ENCODE peak calls at places on chromosomes 2 and 18, in eight cellular contexts. O is cardiac muscle cell, A is IMR-90, W is left lung, H is right atrium auricular region, M is A549, F is tibial artery, C is heart right ventricle. N is an unnamed sample.

GRCh38 chr2:8514748-8515389 is 167.0 kb upstream of the ID2 start:
- DNase-seq in W (no peak), H (no peak), A (no peak), O (no peak), C (no peak), F (no peak), M (no peak), N (no peak)

GRCh38 chr2:114022360-114023085 is 132.6 kb downstream of the ACTR3 start:
- DNase-seq in W (no peak), H (no peak), O (peak), M (no peak), A (peak), F (no peak), C (no peak), N (peak)

GRCh38 chr2:61420986-61421546 is 49.8 kb downstream of the USP34 start:
- DNase-seq in H (no peak), W (no peak), O (no peak), A (no peak), C (no peak), M (no peak), F (no peak), N (no peak)

GRCh38 chr2:67515021-67515420 is 117.9 kb downstream of the ETAA1 start:
- DNase-seq in A (no peak), F (no peak), C (no peak), W (no peak), O (no peak), M (no peak), H (no peak), N (no peak)

GRCh38 chr18:77905449-77906055 is 655.9 kb downstream of the GALR1 start:
- DNase-seq in M (no peak), W (peak), F (no peak), A (no peak), C (no peak), O (no peak), H (no peak), N (no peak)

GRCh38 chr2:20596973-20597867 is 53.7 kb downstream of the HS1BP3 start:
- DNase-seq in H (peak), O (peak), A (no peak), C (peak), W (peak), M (no peak), F (peak), N (no peak)

GRCh38 chr2:188787661-188788044 is 186.5 kb upstream of the COL3A1 start:
- DNase-seq in H (no peak), O (peak), M (no peak), C (no peak), F (no peak), W (no peak), A (no peak), N (peak)

GRCh38 chr2:96164459-96165184 is 19.4 kb upstream of the DUSP2 start:
- DNase-seq in A (no peak), C (no peak), H (no peak), O (no peak), W (no peak), M (no peak), F (no peak), N (no peak)

GRCh38 chr18:7383336-7383980 is 152.6 kb downstream of the LRRC30 start:
- DNase-seq in F (no peak), M (no peak), C (no peak), W (no peak), O (no peak), H (no peak), A (no peak), N (no peak)

GRCh38 chr18:13570856-13571495 is 155.4 kb downstream of the FAM210A start:
- DNase-seq in M (no peak), F (no peak), O (no peak), C (no peak), W (no peak), H (no peak), A (peak), N (no peak)

GRCh38 chr18:22667616-22668422 is 250.1 kb upstream of the CTAGE1 start:
- DNase-seq in F (no peak), C (no peak), O (peak), A (peak), M (peak), H (no peak), W (no peak), N (peak)

GRCh38 chr2:215369191-215369760 is 57.4 kb downstream of the ATIC start:
- DNase-seq in F (no peak), M (no peak), C (no peak), W (no peak), H (no peak), O (peak), A (peak), N (no peak)

GRCh38 chr2:44362207-44363015 is 664 bp downstream of the CAMKMT start:
- DNase-seq in O (peak), C (peak), M (peak), W (peak), F (peak), H (peak), A (peak), N (peak)

GRCh38 chr2:158047156-158047611 is 54.5 kb upstream of the UPP2 start:
- DNase-seq in H (no peak), F (no peak), W (no peak), A (no peak), M (no peak), C (no peak), O (no peak), N (no peak)

GRCh38 chr18:29586210-29586609 is 1409.3 kb upstream of the CDH2 start:
- DNase-seq in H (no peak), O (no peak), W (no peak), M (no peak), C (no peak), A (no peak), F (no peak), N (no peak)

GRCh38 chr18:11387880-11388279 is 221.5 kb upstream of the SLC35G4 start:
- DNase-seq in M (peak), F (peak), W (no peak), O (peak), A (peak), H (no peak), C (peak), N (peak)

DNA sequence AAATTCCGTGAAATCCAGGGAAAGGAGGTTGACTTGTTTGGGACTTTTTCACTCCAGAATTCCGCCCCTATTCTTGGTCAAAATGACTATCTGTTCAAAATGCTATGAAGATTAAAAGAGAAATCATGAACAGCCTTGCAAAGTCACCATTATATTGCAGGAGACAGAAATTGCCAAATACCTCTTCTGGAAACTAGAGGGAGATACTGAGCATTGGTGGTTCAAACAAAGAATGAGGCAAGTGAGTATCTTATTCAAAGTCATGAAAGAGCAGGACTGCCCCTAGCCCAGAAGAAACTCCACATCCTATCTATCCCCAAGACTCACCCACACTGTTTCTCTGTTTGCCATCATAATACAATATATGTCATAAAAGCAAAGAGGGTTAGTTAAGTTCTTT is 862.3 kb upstream of the POU3F3 start:
- DNase-seq in A (no peak), M (no peak), C (no peak), F (no peak), H (no peak), O (no peak), W (no peak), N (no peak)
- TF ChIP-seq CTCF in A (no peak), M (peak), C (no peak), F (no peak), H (no peak), O (no peak), W (no peak), N (no peak)

DNA sequence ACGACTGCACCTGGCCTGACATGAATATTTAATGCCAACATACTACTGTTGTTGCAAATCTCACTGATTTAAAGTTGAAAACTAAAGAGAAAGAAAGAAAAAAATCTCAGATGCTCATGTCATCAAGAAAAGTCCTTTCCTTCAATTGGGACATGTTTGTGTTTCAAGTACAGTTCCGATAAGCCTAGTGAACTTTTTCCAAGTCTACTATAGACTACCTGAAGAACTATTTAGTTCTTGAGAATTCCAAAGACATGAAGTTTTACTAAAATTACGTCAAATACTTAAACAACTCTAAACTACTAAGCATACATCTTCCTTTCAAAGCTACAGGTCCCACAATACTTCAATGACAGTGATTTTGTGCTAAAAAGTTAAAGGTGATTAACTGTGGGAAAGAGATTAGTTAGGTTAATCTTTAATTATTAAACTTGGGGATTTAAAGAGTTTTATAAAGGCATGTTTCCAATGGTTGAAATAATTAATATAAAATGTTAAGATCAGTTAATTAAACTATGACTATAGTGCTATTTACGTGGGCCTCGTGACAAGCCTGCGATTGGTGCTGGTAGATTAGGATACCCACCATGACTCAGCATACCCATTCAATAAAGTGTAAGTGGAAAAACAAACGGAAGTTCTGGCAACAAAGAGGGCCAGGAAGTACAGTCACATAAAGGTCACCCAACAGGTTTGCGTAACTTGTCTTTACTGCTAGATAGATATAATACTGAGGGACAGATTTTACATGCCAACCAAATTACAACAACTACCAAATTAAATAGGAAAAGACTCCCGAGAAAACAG is 55.5 kb downstream of the SEPTIN10 start:
- DNase-seq in F (no peak), H (no peak), M (peak), A (peak), O (peak), C (no peak), W (no peak), N (peak)
- H3K27ac ChIP-seq in F (no peak), H (no peak), M (peak), A (no peak), O (no peak), C (peak), W (no peak), N (peak)

GRCh38 chr18:24010673-24011072 is 3.9 kb upstream of the TTC39C start:
- DNase-seq in M (no peak), W (no peak), H (no peak), A (no peak), F (no peak), O (no peak), C (no peak), N (no peak)

GRCh38 chr18:24006731-24007308 is 7.7 kb upstream of the TTC39C start:
- DNase-seq in A (peak), M (no peak), O (no peak), F (no peak), C (no peak), H (no peak), W (no peak), N (no peak)

GRCh38 chr18:24009651-24010333 is 4.8 kb upstream of the TTC39C start:
- DNase-seq in F (no peak), M (no peak), C (no peak), W (no peak), A (no peak), H (no peak), O (no peak), N (no peak)

GRCh38 chr18:24011095-24011917 is 3.2 kb upstream of the TTC39C start:
- DNase-seq in M (no peak), O (no peak), F (no peak), C (no peak), H (no peak), W (no peak), A (no peak), N (no peak)

DNA sequence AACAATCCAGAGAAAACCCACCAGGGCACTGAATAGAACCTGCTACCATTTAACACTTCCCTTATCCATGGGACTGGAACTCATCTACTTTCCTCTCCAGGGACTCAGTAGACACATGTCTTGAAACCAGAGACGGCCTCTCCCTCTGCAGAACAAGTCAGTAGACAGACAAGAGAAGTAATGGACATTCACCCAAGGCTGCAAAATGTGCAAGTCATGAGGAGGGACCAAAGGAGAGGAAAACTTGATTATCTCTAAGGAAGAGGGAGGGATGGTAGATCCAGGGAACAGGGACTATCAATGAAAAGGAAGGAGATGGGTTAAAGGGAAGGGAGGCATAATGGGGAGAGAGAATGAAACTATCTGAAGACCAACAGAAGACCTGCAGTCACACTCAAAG is 5.3 kb upstream of the TTC39C start:
- DNase-seq in W (no peak), C (no peak), F (no peak), M (no peak), O (no peak), H (no peak), A (no peak), N (no peak)
- H3K4me3 ChIP-seq in W (no peak), C (no peak), F (no peak), M (no peak), O (no peak), H (no peak), A (no peak), N (no peak)

GRCh38 chr2:30514861-30515435 is 67.9 kb downstream of the LCLAT1 start:
- DNase-seq in C (no peak), F (no peak), H (no peak), O (no peak), W (no peak), A (no peak), M (no peak), N (no peak)

GRCh38 chr2:30514134-30514860 is 67.3 kb downstream of the LCLAT1 start:
- DNase-seq in O (peak), M (no peak), H (no peak), C (peak), W (no peak), F (no peak), A (peak), N (peak)

GRCh38 chr2:30516166-30516565 is 69.1 kb downstream of the LCLAT1 start:
- DNase-seq in F (no peak), M (no peak), A (no peak), C (no peak), H (no peak), O (no peak), W (peak), N (no peak)

GRCh38 chr2:30522421-30522820 is 75.4 kb downstream of the LCLAT1 start:
- DNase-seq in C (no peak), A (no peak), W (no peak), H (no peak), F (no peak), M (no peak), O (no peak), N (no peak)

DNA sequence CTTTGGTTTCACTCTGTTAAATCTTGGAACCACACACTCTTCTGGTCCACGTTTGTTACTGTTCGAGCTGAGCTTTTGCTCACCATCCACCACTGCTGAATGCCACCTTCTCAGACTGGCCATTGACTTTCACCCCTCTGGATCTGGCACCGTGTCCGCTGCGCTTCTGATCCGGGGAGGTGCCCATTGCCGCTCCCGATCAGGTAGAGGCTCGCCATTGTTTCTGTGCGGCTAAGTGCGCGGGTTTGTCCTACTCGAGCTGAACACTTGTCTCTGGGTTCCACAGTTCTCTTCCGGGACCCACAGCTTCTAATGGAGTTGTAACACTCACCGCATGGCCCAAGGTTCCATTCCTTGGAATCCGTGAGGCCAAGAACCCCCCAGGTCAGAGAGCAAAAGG is 72.8 kb downstream of the LCLAT1 start:
- DNase-seq in C (no peak), H (no peak), F (no peak), M (no peak), A (no peak), W (peak), O (no peak), N (no peak)
- TF ChIP-seq CTCF in C (no peak), H (no peak), F (no peak), M (no peak), A (no peak), W (no peak), O (no peak), N (no peak)

DNA sequence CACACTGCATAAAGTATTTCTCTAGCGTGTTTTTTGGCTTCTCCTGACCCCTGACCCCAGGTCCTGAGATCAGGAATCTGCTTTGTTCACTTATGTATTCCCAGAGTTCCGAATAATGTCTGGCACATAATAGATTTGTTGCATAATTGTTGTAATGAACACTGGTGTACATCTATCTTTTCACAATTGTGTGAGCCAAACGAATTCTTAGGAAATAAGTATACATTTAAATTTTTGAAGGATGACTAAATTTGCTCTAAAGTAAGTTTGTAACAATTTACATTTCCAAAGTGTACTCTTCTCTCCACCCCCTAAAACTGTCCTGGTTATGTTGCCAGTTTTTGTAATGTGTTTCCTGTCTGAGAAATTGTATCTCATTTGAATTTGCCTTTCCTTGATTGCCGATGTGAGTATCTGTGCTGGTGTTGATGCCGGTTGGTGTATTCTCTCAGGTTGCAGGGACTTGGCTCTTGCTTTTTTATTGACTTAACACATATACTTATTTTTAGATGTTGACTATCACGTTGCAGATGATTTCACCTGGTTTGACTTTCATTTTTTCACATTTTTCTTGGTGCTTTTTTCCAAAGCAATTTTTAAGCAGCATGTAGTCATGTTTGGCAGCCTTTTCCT is 16.1 kb upstream of the FARP2 start:
- DNase-seq in W (no peak), H (no peak), M (no peak), F (no peak), C (no peak), A (peak), O (peak), N (no peak)
- H3K27ac ChIP-seq in W (peak), H (no peak), M (no peak), F (no peak), C (no peak), A (peak), O (no peak), N (no peak)

N was measured in brain microvascular endothelial cell.